ENCODE peak calls at places on chromosomes 5 and 9, in seven cellular contexts. One of them, this sample, is unnamed.

GRCh38 chr5:89299998-89300397 is 417.0 kb upstream of the MEF2C start:
- DNase-seq in epithelial cell of proximal tubule: no peak
- DNase-seq in activated T-helper 1 cell treated with Interleukin-2 at 50 U/mL for 16 hours: no peak
- DNase-seq in AG04450: no peak
- DNase-seq in HTR-8/SVneo: no peak
- DNase-seq in CD8-positive, alpha-beta memory T cell: no peak
- DNase-seq in progenitor cell of endocrine pancreas: no peak
- DNase-seq in this sample: no peak

GRCh38 chr5:43357797-43358196 is 44.6 kb upstream of the HMGCS1 start:
- DNase-seq in activated T-helper 1 cell treated with Interleukin-2 at 50 U/mL for 16 hours: no peak
- DNase-seq in progenitor cell of endocrine pancreas: no peak
- DNase-seq in epithelial cell of proximal tubule: no peak
- DNase-seq in AG04450: no peak
- DNase-seq in CD8-positive, alpha-beta memory T cell: no peak
- DNase-seq in HTR-8/SVneo: no peak
- DNase-seq in this sample: no peak

GRCh38 chr9:17669206-17669605 is 90.3 kb downstream of the SH3GL2 start:
- DNase-seq in epithelial cell of proximal tubule: no peak
- DNase-seq in HTR-8/SVneo: no peak
- DNase-seq in CD8-positive, alpha-beta memory T cell: no peak
- DNase-seq in AG04450: no peak
- DNase-seq in progenitor cell of endocrine pancreas: no peak
- DNase-seq in activated T-helper 1 cell treated with Interleukin-2 at 50 U/mL for 16 hours: no peak
- DNase-seq in this sample: no peak

GRCh38 chr9:22031664-22032411 is 22.7 kb upstream of the CDKN2B start:
- DNase-seq in HTR-8/SVneo: no peak
- DNase-seq in activated T-helper 1 cell treated with Interleukin-2 at 50 U/mL for 16 hours: no peak
- DNase-seq in AG04450: no peak
- DNase-seq in epithelial cell of proximal tubule: no peak
- DNase-seq in CD8-positive, alpha-beta memory T cell: no peak
- DNase-seq in progenitor cell of endocrine pancreas: no peak
- DNase-seq in this sample: no peak

GRCh38 chr5:83711982-83712601 is 8.6 kb downstream of the HAPLN1 start:
- DNase-seq in CD8-positive, alpha-beta memory T cell: no peak
- DNase-seq in HTR-8/SVneo: peak
- DNase-seq in progenitor cell of endocrine pancreas: peak
- DNase-seq in AG04450: no peak
- DNase-seq in activated T-helper 1 cell treated with Interleukin-2 at 50 U/mL for 16 hours: no peak
- DNase-seq in epithelial cell of proximal tubule: no peak
- DNase-seq in this sample: peak

GRCh38 chr5:178595145-178595544 is 5.0 kb upstream of the COL23A1 start:
- DNase-seq in progenitor cell of endocrine pancreas: no peak
- DNase-seq in HTR-8/SVneo: no peak
- DNase-seq in epithelial cell of proximal tubule: no peak
- DNase-seq in activated T-helper 1 cell treated with Interleukin-2 at 50 U/mL for 16 hours: no peak
- DNase-seq in CD8-positive, alpha-beta memory T cell: no peak
- DNase-seq in AG04450: no peak
- DNase-seq in this sample: no peak

GRCh38 chr9:37229882-37230482 is 109.6 kb downstream of the ZCCHC7 start:
- DNase-seq in HTR-8/SVneo: no peak
- DNase-seq in epithelial cell of proximal tubule: no peak
- DNase-seq in activated T-helper 1 cell treated with Interleukin-2 at 50 U/mL for 16 hours: no peak
- DNase-seq in progenitor cell of endocrine pancreas: no peak
- DNase-seq in AG04450: no peak
- DNase-seq in CD8-positive, alpha-beta memory T cell: no peak
- DNase-seq in this sample: peak

GRCh38 chr5:145389047-145389446 is 446.1 kb downstream of the PRELID2 start:
- DNase-seq in AG04450: no peak
- DNase-seq in activated T-helper 1 cell treated with Interleukin-2 at 50 U/mL for 16 hours: no peak
- DNase-seq in CD8-positive, alpha-beta memory T cell: no peak
- DNase-seq in progenitor cell of endocrine pancreas: no peak
- DNase-seq in epithelial cell of proximal tubule: no peak
- DNase-seq in HTR-8/SVneo: no peak
- DNase-seq in this sample: no peak

GRCh38 chr5:153632748-153633290 is 142.3 kb downstream of the GRIA1 start:
- DNase-seq in HTR-8/SVneo: no peak
- DNase-seq in CD8-positive, alpha-beta memory T cell: no peak
- DNase-seq in progenitor cell of endocrine pancreas: no peak
- DNase-seq in AG04450: no peak
- DNase-seq in activated T-helper 1 cell treated with Interleukin-2 at 50 U/mL for 16 hours: no peak
- DNase-seq in epithelial cell of proximal tubule: no peak
- DNase-seq in this sample: peak

GRCh38 chr5:181246276-181247050 is 2.8 kb upstream of the RACK1 start:
- DNase-seq in HTR-8/SVneo: peak
- DNase-seq in progenitor cell of endocrine pancreas: peak
- DNase-seq in CD8-positive, alpha-beta memory T cell: peak
- DNase-seq in AG04450: peak
- DNase-seq in activated T-helper 1 cell treated with Interleukin-2 at 50 U/mL for 16 hours: peak
- DNase-seq in epithelial cell of proximal tubule: no peak
- DNase-seq in this sample: peak

GRCh38 chr5:114634517-114634916 is 272.6 kb downstream of the KCNN2 start:
- DNase-seq in progenitor cell of endocrine pancreas: no peak
- DNase-seq in HTR-8/SVneo: no peak
- DNase-seq in epithelial cell of proximal tubule: no peak
- DNase-seq in AG04450: no peak
- DNase-seq in activated T-helper 1 cell treated with Interleukin-2 at 50 U/mL for 16 hours: no peak
- DNase-seq in CD8-positive, alpha-beta memory T cell: no peak
- DNase-seq in this sample: no peak

GRCh38 chr9:93231121-93231694 is 47.3 kb downstream of the WNK2 start:
- DNase-seq in progenitor cell of endocrine pancreas: no peak
- DNase-seq in AG04450: no peak
- DNase-seq in activated T-helper 1 cell treated with Interleukin-2 at 50 U/mL for 16 hours: no peak
- DNase-seq in HTR-8/SVneo: no peak
- DNase-seq in epithelial cell of proximal tubule: no peak
- DNase-seq in CD8-positive, alpha-beta memory T cell: no peak
- DNase-seq in this sample: no peak

GRCh38 chr5:55440188-55440646 is 94.5 kb downstream of the PLPP1 start:
- DNase-seq in activated T-helper 1 cell treated with Interleukin-2 at 50 U/mL for 16 hours: no peak
- DNase-seq in AG04450: no peak
- DNase-seq in progenitor cell of endocrine pancreas: no peak
- DNase-seq in CD8-positive, alpha-beta memory T cell: no peak
- DNase-seq in HTR-8/SVneo: no peak
- DNase-seq in epithelial cell of proximal tubule: no peak
- DNase-seq in this sample: no peak

GRCh38 chr5:147168578-147169327 is 66.1 kb upstream of the STK32A start:
- DNase-seq in activated T-helper 1 cell treated with Interleukin-2 at 50 U/mL for 16 hours: no peak
- DNase-seq in HTR-8/SVneo: no peak
- DNase-seq in AG04450: no peak
- DNase-seq in progenitor cell of endocrine pancreas: no peak
- DNase-seq in CD8-positive, alpha-beta memory T cell: no peak
- DNase-seq in epithelial cell of proximal tubule: peak
- DNase-seq in this sample: no peak

GRCh38 chr9:97625620-97626019 is 7.5 kb downstream of the TSTD2 start:
- DNase-seq in progenitor cell of endocrine pancreas: no peak
- DNase-seq in HTR-8/SVneo: no peak
- DNase-seq in activated T-helper 1 cell treated with Interleukin-2 at 50 U/mL for 16 hours: no peak
- DNase-seq in CD8-positive, alpha-beta memory T cell: no peak
- DNase-seq in AG04450: no peak
- DNase-seq in epithelial cell of proximal tubule: no peak
- DNase-seq in this sample: no peak

GRCh38 chr9:35791321-35791921 is at the start of gene NPR2:
- DNase-seq in activated T-helper 1 cell treated with Interleukin-2 at 50 U/mL for 16 hours: no peak
- DNase-seq in epithelial cell of proximal tubule: no peak
- DNase-seq in progenitor cell of endocrine pancreas: no peak
- DNase-seq in HTR-8/SVneo: no peak
- DNase-seq in AG04450: no peak
- DNase-seq in CD8-positive, alpha-beta memory T cell: no peak
- DNase-seq in this sample: no peak

GRCh38 chr5:95921501-95921900 is 40.1 kb downstream of the ELL2 start:
- DNase-seq in epithelial cell of proximal tubule: no peak
- DNase-seq in CD8-positive, alpha-beta memory T cell: no peak
- DNase-seq in progenitor cell of endocrine pancreas: no peak
- DNase-seq in HTR-8/SVneo: no peak
- DNase-seq in activated T-helper 1 cell treated with Interleukin-2 at 50 U/mL for 16 hours: no peak
- DNase-seq in AG04450: no peak
- DNase-seq in this sample: no peak

GRCh38 chr5:120464627-120465280 is 654 bp downstream of the PRR16 start:
- DNase-seq in HTR-8/SVneo: peak
- DNase-seq in progenitor cell of endocrine pancreas: no peak
- DNase-seq in CD8-positive, alpha-beta memory T cell: no peak
- DNase-seq in AG04450: no peak
- DNase-seq in epithelial cell of proximal tubule: no peak
- DNase-seq in activated T-helper 1 cell treated with Interleukin-2 at 50 U/mL for 16 hours: no peak
- DNase-seq in this sample: peak

This sample was measured in RWPE1.